ENCODE peak calls at places on chromosome 4, in nine cellular contexts. R, Y, S, W, M, K, C, E and H are unnamed samples.

GRCh38 chr4:53196872-53197759 is 168.7 kb downstream of the SCFD2 start:
- DNase-seq in R (no peak), Y (peak), S (no peak), W (no peak), M (peak), K (no peak), C (no peak), E (peak), H (no peak)

GRCh38 chr4:181566490-181566889 is 676.7 kb upstream of the TENM3 start:
- DNase-seq in R (no peak), Y (peak), S (no peak), W (no peak), M (no peak), K (no peak), C (no peak), E (no peak), H (no peak)

GRCh38 chr4:165972747-165973146 is 99.7 kb downstream of the TLL1 start:
- DNase-seq in R (no peak), Y (no peak), S (no peak), W (no peak), M (no peak), K (no peak), C (no peak), E (no peak), H (no peak)

GRCh38 chr4:3201718-3202702 is 46.9 kb upstream of the MSANTD1 start:
- DNase-seq in R (no peak), Y (no peak), S (no peak), W (no peak), M (no peak), K (no peak), C (no peak), E (peak), H (no peak)

GRCh38 chr4:61309616-61310015 is 109.5 kb downstream of the ADGRL3 start:
- DNase-seq in R (no peak), Y (no peak), S (no peak), W (no peak), M (no peak), K (no peak), C (no peak), E (no peak), H (no peak)

GRCh38 chr4:151325320-151326246 is at the start of gene SH3D19:
- DNase-seq in R (peak), Y (peak), S (no peak), W (peak), M (no peak), K (peak), C (peak), E (no peak), H (peak)

GRCh38 chr4:24991015-24991414 is 39.7 kb downstream of the LGI2 start:
- DNase-seq in R (no peak), Y (peak), S (no peak), W (no peak), M (no peak), K (no peak), C (no peak), E (no peak), H (no peak)

GRCh38 chr4:174119818-174120217 is 163.6 kb downstream of the FBXO8 start:
- DNase-seq in R (no peak), Y (peak), S (no peak), W (no peak), M (no peak), K (no peak), C (no peak), E (no peak), H (no peak)

GRCh38 chr4:17721496-17722360 is 59.7 kb downstream of the FAM184B start:
- DNase-seq in R (no peak), Y (peak), S (no peak), W (no peak), M (no peak), K (no peak), C (no peak), E (no peak), H (no peak)

GRCh38 chr4:8768357-8768999 is 103.2 kb downstream of the HMX1 start:
- DNase-seq in R (no peak), Y (no peak), S (no peak), W (peak), M (no peak), K (no peak), C (no peak), E (no peak), H (no peak)

GRCh38 chr4:15765910-15766703 is 12.0 kb upstream of the CD38 start:
- DNase-seq in R (no peak), Y (no peak), S (no peak), W (no peak), M (no peak), K (no peak), C (no peak), E (peak), H (no peak)

GRCh38 chr4:30763337-30763736 is 43.2 kb downstream of the PCDH7 start:
- DNase-seq in R (no peak), Y (peak), S (no peak), W (no peak), M (no peak), K (no peak), C (no peak), E (no peak), H (no peak)

GRCh38 chr4:26503427-26503826 is 13.1 kb upstream of the CCKAR start:
- DNase-seq in R (no peak), Y (no peak), S (no peak), W (no peak), M (no peak), K (no peak), C (no peak), E (no peak), H (no peak)

GRCh38 chr4:44738615-44739014 is 12.3 kb upstream of the GNPDA2 start:
- DNase-seq in R (no peak), Y (no peak), S (no peak), W (no peak), M (no peak), K (no peak), C (no peak), E (peak), H (no peak)

GRCh38 chr4:111989817-111990216 is 155.4 kb upstream of the FAM241A start:
- DNase-seq in R (no peak), Y (no peak), S (no peak), W (no peak), M (no peak), K (no peak), C (no peak), E (no peak), H (no peak)

GRCh38 chr4:184506527-184507121 is 32.3 kb upstream of the IRF2 start:
- DNase-seq in R (peak), Y (no peak), S (no peak), W (no peak), M (no peak), K (no peak), C (no peak), E (peak), H (no peak)
- TF ChIP-seq CTCF in R (peak), Y (peak), S (no peak), W (peak), M (peak), K (no peak), C (no peak), E (peak), H (no peak)

GRCh38 chr4:126051709-126052424 is 737.1 kb downstream of the FAT4 start:
- DNase-seq in R (no peak), Y (peak), S (no peak), W (no peak), M (no peak), K (peak), C (no peak), E (no peak), H (no peak)
- TF ChIP-seq CTCF in R (no peak), Y (peak), S (no peak), W (no peak), M (no peak), K (peak), C (no peak), E (no peak), H (peak)

GRCh38 chr4:71944956-71945355 is 86.8 kb upstream of the NPFFR2 start:
- DNase-seq in R (no peak), Y (peak), S (no peak), W (no peak), M (no peak), K (no peak), C (no peak), E (peak), H (no peak)

GRCh38 chr4:71945791-71946190 is 86.0 kb upstream of the NPFFR2 start:
- DNase-seq in R (no peak), Y (no peak), S (no peak), W (no peak), M (no peak), K (no peak), C (no peak), E (no peak), H (no peak)

GRCh38 chr4:71938776-71939175 is 93.0 kb upstream of the NPFFR2 start:
- DNase-seq in R (no peak), Y (peak), S (no peak), W (no peak), M (no peak), K (no peak), C (no peak), E (no peak), H (no peak)

GRCh38 chr4:71941001-71941400 is 90.8 kb upstream of the NPFFR2 start:
- DNase-seq in R (peak), Y (peak), S (no peak), W (no peak), M (peak), K (no peak), C (no peak), E (peak), H (no peak)
- TF ChIP-seq CTCF in R (peak), Y (peak), S (no peak), W (peak), M (peak), K (peak), C (no peak), E (peak), H (no peak)

DNA sequence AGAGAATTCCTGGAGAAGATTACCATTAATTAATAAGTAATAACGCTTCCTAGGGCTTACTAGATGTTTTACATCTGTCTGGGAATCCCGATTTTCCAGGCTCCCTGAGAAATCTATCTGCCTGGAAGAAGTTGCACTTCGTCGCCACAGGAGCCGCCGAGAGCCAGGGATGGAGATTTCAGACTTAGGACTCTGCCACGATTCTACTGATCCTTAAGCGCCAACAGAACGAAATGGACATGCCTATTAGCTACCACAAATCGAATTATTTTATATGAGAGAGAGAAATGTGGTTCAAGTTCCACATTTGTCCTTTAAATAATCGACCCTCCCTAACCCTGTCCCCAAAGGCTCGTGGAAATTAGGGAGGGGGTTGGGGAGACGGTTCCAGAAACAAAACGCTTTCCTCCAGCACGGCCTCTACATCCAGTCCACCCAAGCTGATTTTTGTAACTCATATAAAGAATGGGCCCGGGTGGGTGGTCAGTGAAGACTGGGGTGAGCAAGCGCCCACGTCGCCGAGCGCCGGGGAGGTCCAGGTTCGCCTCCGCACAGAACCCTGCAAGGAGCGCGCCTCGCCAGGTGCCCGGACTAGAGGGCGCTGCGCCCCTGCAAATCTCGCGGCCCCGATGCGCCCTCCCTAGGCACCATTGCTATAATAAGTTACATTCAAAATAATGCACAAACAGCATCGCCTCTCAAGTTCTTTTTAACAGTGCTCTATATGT is 1.9 kb upstream of the FAT1 start:
- DNase-seq in R (peak), Y (peak), S (no peak), W (peak), M (peak), K (no peak), C (peak), E (no peak), H (peak)
- TF ChIP-seq CTCF in R (peak), Y (peak), S (peak), W (peak), M (peak), K (peak), C (peak), E (no peak), H (peak)

GRCh38 chr4:687975-688694 is 816 bp downstream of the SLC49A3 start:
- DNase-seq in R (peak), Y (no peak), S (no peak), W (no peak), M (no peak), K (no peak), C (no peak), E (no peak), H (no peak)

GRCh38 chr4:684611-685010 is 4.3 kb downstream of the SLC49A3 start:
- DNase-seq in R (peak), Y (no peak), S (no peak), W (no peak), M (no peak), K (no peak), C (no peak), E (no peak), H (no peak)

GRCh38 chr4:687048-687974 is 1.6 kb downstream of the SLC49A3 start:
- DNase-seq in R (peak), Y (peak), S (peak), W (peak), M (peak), K (peak), C (no peak), E (no peak), H (peak)

GRCh38 chr4:685681-686218 is 3.2 kb downstream of the SLC49A3 start:
- DNase-seq in R (no peak), Y (no peak), S (no peak), W (no peak), M (no peak), K (no peak), C (no peak), E (no peak), H (no peak)

DNA sequence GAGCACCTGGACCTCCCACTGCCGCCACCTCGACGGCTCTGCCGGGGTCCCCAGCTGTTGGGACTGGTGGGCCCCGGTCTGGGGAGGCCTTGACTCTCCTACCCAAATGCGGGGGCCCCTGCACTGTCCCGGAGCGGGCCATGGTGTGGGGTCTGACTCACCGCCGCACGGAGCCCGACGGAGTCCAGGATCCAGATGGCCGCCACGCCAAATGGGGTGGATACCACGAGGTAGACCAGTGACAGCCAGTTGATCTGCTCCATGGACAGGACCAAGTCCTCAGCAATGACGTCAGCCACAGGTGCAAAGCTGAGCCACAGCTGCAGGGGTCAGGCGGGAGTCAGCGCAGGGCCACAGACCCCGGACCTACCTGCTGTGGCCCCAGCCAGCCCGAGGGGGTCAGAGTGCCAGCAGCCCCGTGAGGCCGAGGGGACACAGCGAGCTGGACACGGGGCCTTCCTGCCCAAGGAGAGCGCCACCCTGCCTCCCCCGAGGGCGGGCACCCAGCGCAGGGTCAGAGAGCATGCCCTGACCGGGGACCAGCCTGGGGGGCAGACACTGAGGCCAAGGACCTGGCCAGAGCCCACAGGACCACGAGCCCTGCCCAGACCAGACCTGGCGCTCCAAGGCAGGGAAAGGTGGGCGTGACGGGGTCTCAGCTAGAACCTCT is 2.4 kb downstream of the SLC49A3 start:
- DNase-seq in R (peak), Y (no peak), S (no peak), W (no peak), M (no peak), K (no peak), C (no peak), E (no peak), H (no peak)
- TF ChIP-seq CTCF in R (no peak), Y (no peak), S (no peak), W (no peak), M (no peak), K (no peak), C (no peak), E (no peak), H (no peak)

DNA sequence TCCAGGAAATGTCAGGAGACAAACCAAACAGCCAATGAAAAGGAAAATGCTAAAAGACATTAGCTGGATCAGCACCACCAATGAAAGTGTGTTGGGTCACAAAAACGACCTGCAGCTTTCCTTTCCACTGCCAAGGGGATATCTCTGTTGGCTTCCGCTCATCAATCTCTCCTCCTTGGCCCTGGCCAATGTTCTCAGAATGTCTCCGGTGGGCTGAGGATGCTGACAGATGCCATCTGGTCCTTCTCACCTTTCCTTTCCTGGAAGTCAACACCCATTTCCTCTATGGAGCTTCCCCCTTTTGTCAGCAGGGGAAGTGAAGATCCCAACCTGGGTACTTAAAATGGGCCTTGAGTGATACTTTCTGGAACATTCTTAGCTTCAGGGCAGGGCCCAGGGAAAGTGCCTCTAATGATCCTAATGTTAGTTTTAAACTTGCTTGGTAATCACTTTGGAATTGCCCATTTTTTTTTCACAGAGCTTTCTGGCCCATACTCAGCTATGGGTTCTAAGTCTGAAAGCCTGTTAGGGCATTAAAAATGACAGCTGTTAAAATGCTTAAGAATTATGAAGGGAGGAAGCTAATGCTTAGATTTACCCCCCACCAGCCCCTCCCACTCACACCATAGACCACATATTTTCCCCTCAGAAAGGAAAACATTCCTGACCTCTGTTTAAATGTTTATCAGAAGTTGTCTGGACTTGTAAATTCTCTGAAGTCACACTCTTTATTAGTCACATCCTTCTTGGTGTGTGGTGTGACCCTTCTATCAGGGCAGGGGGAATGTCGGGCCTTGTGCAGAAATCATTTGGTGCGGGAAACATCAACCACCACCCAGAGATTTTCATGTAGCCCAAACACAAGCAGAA is 29.2 kb downstream of the IGFBP7 start:
- DNase-seq in R (no peak), Y (peak), S (no peak), W (no peak), M (no peak), K (peak), C (no peak), E (no peak), H (no peak)
- TF ChIP-seq CTCF in R (no peak), Y (no peak), S (no peak), W (no peak), M (no peak), K (peak), C (no peak), E (no peak), H (no peak)

DNA sequence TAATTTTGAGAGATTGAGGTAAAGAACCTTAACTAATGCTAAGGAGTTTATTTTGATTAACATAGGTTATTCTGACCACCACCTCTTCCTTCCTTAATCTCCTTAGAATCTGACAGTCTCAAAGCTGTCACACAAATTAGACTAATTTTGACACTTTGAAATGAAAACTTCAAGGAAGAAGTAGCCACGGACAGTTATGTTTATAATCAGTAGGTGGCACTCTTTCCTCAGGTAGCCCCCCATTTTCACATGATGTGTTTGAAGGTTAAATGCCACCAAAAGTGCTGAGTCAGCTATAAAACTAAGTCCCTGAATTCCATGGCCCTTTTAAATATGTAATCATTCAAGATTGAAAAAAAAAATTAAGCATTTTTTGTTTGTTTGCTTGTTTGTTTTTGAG is 22.4 kb downstream of the TMEM33 start:
- DNase-seq in R (no peak), Y (peak), S (no peak), W (no peak), M (peak), K (no peak), C (no peak), E (peak), H (no peak)
- TF ChIP-seq CTCF in R (peak), Y (peak), S (no peak), W (peak), M (peak), K (peak), C (no peak), E (peak), H (peak)

DNA sequence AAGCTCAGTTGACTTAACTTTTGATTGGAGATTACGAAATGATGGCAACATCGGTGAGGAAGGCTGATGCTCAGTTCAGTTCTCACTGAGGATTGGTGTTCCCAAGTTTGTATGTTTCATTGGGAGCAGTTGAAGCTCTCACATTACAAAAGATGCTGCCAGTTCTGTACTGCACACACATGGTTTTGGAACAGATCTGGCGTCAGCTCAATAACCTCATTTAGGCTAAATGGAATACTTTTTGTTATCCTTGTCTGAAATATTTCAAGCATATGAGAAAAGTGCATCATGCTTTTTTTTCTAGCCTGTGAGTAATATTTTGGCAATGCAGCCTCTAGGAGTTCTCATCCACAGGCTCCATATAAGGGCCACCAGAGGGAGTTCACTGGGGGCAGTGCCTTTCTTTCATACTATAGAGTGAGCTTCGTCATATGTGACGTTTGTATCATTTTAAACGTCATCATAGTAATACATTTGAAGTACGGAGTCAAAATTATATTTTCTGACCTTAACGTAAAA is 4.1 kb downstream of the ENPEP start:
- DNase-seq in R (no peak), Y (peak), S (no peak), W (no peak), M (no peak), K (peak), C (no peak), E (no peak), H (no peak)
- TF ChIP-seq CTCF in R (peak), Y (peak), S (no peak), W (no peak), M (peak), K (peak), C (no peak), E (peak), H (no peak)

GRCh38 chr4:7295201-7295916 is 103.0 kb downstream of the SORCS2 start:
- DNase-seq in R (no peak), Y (peak), S (no peak), W (peak), M (no peak), K (no peak), C (peak), E (no peak), H (no peak)

GRCh38 chr4:7297374-7297773 is 105.0 kb downstream of the SORCS2 start:
- DNase-seq in R (no peak), Y (no peak), S (no peak), W (no peak), M (no peak), K (no peak), C (no peak), E (no peak), H (no peak)

GRCh38 chr4:7297881-7298280 is 105.5 kb downstream of the SORCS2 start:
- DNase-seq in R (no peak), Y (no peak), S (no peak), W (no peak), M (no peak), K (no peak), C (no peak), E (no peak), H (no peak)

GRCh38 chr4:7296661-7297335 is 104.5 kb downstream of the SORCS2 start:
- DNase-seq in R (no peak), Y (no peak), S (no peak), W (no peak), M (no peak), K (no peak), C (no peak), E (no peak), H (no peak)

GRCh38 chr4:7295917-7296660 is 103.8 kb downstream of the SORCS2 start:
- DNase-seq in R (no peak), Y (peak), S (no peak), W (no peak), M (peak), K (no peak), C (peak), E (no peak), H (no peak)
- TF ChIP-seq CTCF in R (peak), Y (peak), S (peak), W (peak), M (peak), K (peak), C (peak), E (peak), H (peak)